ENCODE peak calls at places on chromosomes 16 and 17, in eight cellular contexts. O, J, X, Q, D, G, M and I are unnamed samples.

GRCh38 chr17:17467720-17468119 is 9.1 kb upstream of the MED9 start:
- DNase-seq in X (no peak), J (no peak), G (no peak), M (no peak), Q (no peak), D (no peak), O (no peak), I (no peak)

GRCh38 chr17:57911834-57912673 is 43.2 kb downstream of the CUEDC1 start:
- DNase-seq in O (peak; percentile 94), J (peak; percentile 96), Q (no peak), X (peak; percentile 89), D (peak; percentile 96), G (no peak), M (peak; percentile 87), I (no peak)

GRCh38 chr17:30436729-30437128 is 40.5 kb upstream of the GOSR1 start:
- DNase-seq in J (no peak), Q (no peak), X (no peak), O (no peak), D (no peak), G (no peak), M (no peak), I (no peak)

GRCh38 chr17:179721-180379 is 1.6 kb downstream of the DOC2B start:
- DNase-seq in D (no peak), X (no peak), G (no peak), O (no peak), J (no peak), Q (no peak), M (no peak), I (no peak)

GRCh38 chr17:223723-224471 is 42.4 kb upstream of the DOC2B start:
- DNase-seq in J (no peak), O (peak; percentile 65), X (no peak), Q (no peak), D (no peak), G (no peak), M (no peak), I (no peak)

GRCh38 chr17:57785032-57785431 is 39.9 kb upstream of the CCDC182 start:
- DNase-seq in O (no peak), D (no peak), Q (no peak), J (no peak), X (no peak), M (no peak), G (no peak), I (no peak)

GRCh38 chr17:79012563-79013134 is 3.1 kb upstream of the CANT1 start:
- DNase-seq in Q (no peak), J (no peak), M (no peak), O (no peak), D (no peak), G (no peak), X (no peak), I (no peak)

GRCh38 chr16:12087901-12088364 is 111.4 kb downstream of the SNX29 start:
- DNase-seq in Q (no peak), J (no peak), O (peak; percentile 67), M (no peak), D (no peak), X (no peak), G (no peak), I (no peak)

GRCh38 chr16:3819741-3820724 is 60.5 kb downstream of the CREBBP start:
- DNase-seq in G (no peak), Q (peak; percentile 31), D (peak; percentile 61), M (peak; percentile 27), J (no peak), O (no peak), X (peak; percentile 26), I (no peak)

GRCh38 chr17:35896011-35896587 is 15.9 kb upstream of the CCL5 start:
- DNase-seq in Q (no peak), G (no peak), D (no peak), X (no peak), O (no peak), M (no peak), J (no peak), I (no peak)

GRCh38 chr17:58333396-58334207 is 5.0 kb upstream of the TSPOAP1 start:
- DNase-seq in Q (no peak), M (no peak), J (no peak), O (no peak), X (no peak), G (no peak), D (no peak), I (no peak)

GRCh38 chr16:543301-544164 is 16.0 kb downstream of the CAPN15 start:
- DNase-seq in X (no peak), J (no peak), Q (no peak), G (no peak), D (no peak), M (no peak), O (no peak), I (no peak)

GRCh38 chr16:544517-544916 is 15.7 kb upstream of the PRR35 start:
- DNase-seq in Q (no peak), M (no peak), D (no peak), O (no peak), X (no peak), J (no peak), G (no peak), I (no peak)

GRCh38 chr16:549544-550263 is 10.5 kb upstream of the PRR35 start:
- DNase-seq in D (no peak), X (no peak), G (no peak), O (no peak), J (no peak), Q (no peak), M (no peak), I (no peak)

GRCh38 chr16:548586-548985 is 11.6 kb upstream of the PRR35 start:
- DNase-seq in G (no peak), D (no peak), O (no peak), M (no peak), X (no peak), Q (no peak), J (no peak), I (no peak)

DNA sequence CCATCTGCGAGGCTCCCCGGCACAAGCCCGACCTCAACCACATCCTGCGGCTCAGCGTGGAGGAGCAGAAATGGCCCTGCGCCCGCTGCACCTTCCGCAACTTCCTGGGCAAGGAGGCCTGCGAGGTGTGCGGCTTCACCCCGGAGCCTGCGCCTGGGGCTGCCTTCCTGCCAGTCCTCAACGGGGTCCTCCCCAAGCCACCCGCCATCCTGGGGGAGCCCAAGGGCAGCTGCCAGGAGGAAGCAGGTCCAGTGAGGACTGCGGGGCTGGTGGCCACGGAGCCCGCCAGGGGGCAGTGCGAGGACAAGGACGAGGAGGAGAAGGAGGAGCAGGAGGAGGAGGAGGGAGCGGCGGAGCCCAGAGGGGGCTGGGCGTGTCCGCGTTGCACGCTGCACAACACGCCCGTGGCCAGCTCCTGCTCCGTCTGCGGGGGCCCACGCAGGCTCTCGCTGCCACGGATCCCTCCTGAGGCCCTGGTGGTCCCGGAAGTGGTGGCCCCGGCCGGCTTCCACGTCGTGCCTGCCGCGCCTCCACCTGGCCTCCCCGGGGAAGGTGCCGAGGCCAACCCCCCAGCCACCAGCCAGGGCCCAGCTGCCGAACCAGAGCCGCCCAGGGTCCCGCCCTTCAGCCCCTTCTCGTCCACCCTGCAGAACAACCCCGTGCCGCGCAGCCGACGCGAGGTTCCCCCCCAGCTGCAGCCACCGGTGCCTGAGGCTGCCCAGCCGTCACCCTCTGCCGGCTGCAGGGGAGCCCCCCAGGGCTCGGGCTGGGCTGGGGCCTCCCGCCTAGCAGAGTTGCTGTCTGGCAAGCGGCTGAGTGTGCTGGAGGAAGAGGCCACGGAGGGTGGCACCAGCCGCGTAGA is 13.1 kb upstream of the PRR35 start:
- DNase-seq in X (peak; percentile 64), G (peak; percentile 21), Q (no peak), O (no peak), D (peak; percentile 67), M (no peak), J (peak; percentile 78), I (no peak)
- TF ChIP-seq CTCF in X (peak; percentile 66), G (no peak), Q (peak; percentile 54), O (peak; percentile 34), D (peak; percentile 24), M (no peak), J (peak; percentile 53), I (no peak)

DNA sequence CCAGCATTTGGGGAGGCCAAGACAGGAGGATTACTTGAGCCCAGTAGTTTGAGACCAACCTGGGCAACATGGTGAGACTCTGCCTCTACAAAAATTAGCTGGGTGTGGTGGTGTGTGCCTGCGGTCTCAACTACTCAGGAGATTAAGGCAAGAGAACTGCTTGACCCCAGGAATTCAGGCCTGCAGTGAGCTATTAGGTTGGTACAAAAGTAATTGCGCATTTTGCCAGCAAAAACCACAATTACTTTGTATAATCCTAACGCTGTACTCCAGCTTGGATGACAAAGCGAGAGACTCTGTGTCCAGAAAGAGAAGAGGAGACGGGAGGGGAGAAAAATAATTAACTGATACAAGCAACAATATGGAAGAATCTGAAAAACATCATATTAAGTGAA is 32.7 kb downstream of the YWHAE start:
- DNase-seq in D (no peak), Q (no peak), O (no peak), X (no peak), J (no peak), G (no peak), M (no peak), I (no peak)
- H3K27ac ChIP-seq in D (no peak overlapping the region), Q (peak overlapping the region; percentile 68), O (peak overlapping the region; percentile 24), X (peak overlapping the region; percentile 72), J (no peak overlapping the region), G (no peak overlapping the region), M (peak overlapping the region; percentile 30), I (peak overlapping the region; percentile 11)

DNA sequence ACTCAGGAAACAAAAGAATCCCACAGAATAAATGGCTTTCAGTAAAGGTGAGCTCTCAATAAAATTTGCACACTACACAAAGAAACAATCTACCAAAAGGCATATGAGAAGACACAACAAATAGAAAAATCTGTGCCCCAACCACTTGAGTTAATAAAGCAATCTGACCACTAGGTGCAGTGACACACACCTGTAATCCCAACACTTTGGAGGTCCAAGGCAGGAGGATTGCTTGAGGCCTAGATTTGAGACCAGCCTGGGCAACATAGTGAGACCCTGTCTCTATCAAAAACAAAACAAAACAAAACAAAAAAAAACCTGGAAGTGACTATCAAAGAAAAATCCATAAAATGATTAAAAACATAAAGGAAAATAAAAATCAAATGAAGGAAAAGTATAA is 9.6 kb upstream of the ABCA5 start:
- DNase-seq in O (no peak), D (no peak), M (no peak), X (no peak), J (no peak), Q (no peak), G (no peak), I (no peak)
- TF ChIP-seq CTCF in O (no peak), D (no peak), M (no peak), X (no peak), J (no peak), Q (no peak), G (no peak), I (no peak)

GRCh38 chr17:75515229-75515522 is 161 bp downstream of the CASKIN2 start:
- DNase-seq in X (no peak), J (no peak), M (no peak), O (no peak), G (no peak), Q (no peak), D (no peak), I (no peak)
- H3K27ac ChIP-seq in X (peak overlapping the region; percentile 91), J (peak overlapping the region; percentile 95), M (peak overlapping the region; percentile 86), O (peak overlapping the region; percentile 79), G (no peak overlapping the region), Q (peak overlapping the region; percentile 98), D (peak overlapping the region; percentile 74), I (peak overlapping the region; percentile 92)